ENCODE peak calls at places on chromosome 11, in six cellular contexts. F, N, R, Q, A and U are unnamed samples.
A peak's percentile ranks its signal among the peaks of the same experiment; 100 is the strongest.

GRCh38 chr11:18720086-18720810 is 5.7 kb downstream of the IGSF22 start:
- DNase-seq in F (no peak), N (peak; percentile 25), R (no peak), Q (no peak), A (no peak), U (no peak)

GRCh38 chr11:47394322-47395224 is 13.8 kb upstream of the SLC39A13 start:
- DNase-seq in F (no peak), N (peak; percentile 20), R (no peak), Q (peak; percentile 64), A (no peak), U (peak; percentile 38)

GRCh38 chr11:28123151-28123571 is 15.0 kb downstream of the METTL15 start:
- DNase-seq in F (no peak), N (peak; percentile 82), R (no peak), Q (no peak), A (no peak), U (peak; percentile 10)

GRCh38 chr11:134652586-134653255 is 240.7 kb upstream of the B3GAT1 start:
- DNase-seq in F (no peak), N (no peak), R (no peak), Q (no peak), A (no peak), U (no peak)

GRCh38 chr11:61331636-61332035 is 1.3 kb downstream of the DDB1 start:
- DNase-seq in F (no peak), N (no peak), R (no peak), Q (no peak), A (no peak), U (no peak)

GRCh38 chr11:123519055-123519796 is 89.2 kb downstream of the GRAMD1B start:
- DNase-seq in F (no peak), N (peak; percentile 27), R (no peak), Q (no peak), A (no peak), U (no peak)

GRCh38 chr11:20632169-20632532 is 32.7 kb downstream of the SLC6A5 start:
- DNase-seq in F (no peak), N (no peak), R (no peak), Q (no peak), A (no peak), U (no peak)

GRCh38 chr11:74434528-74434927 is 32.8 kb downstream of the KCNE3 start:
- DNase-seq in F (no peak), N (peak; percentile 77), R (no peak), Q (no peak), A (no peak), U (no peak)

DNA sequence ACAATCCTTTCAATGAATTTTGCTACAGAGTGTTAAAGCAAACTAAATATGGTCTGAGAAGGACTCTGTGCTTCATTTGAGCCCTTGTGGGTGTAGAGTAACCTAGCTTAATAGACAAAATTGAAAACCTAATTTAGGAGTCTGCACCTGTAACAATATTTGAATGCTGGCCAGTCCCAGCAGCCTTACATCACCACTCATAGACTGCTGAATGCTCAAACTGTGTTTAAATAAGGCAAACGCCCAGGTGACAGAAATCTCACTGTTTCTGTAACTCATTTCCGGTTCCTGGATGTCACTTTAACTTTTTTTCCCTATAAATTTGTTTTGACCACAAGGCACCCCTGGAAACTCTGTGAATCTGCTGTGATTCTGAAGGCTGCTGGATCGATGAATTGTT is 45.5 kb upstream of the GLYATL1B start:
- DNase-seq in F (no peak), N (no peak), R (no peak), Q (no peak), A (no peak), U (no peak)
- TF ChIP-seq BHLHE40 in F (no peak), N (no peak), R (no peak), Q (no peak), A (no peak), U (no peak)

GRCh38 chr11:127564803-127565202 is 564.2 kb upstream of the KIRREL3 start:
- DNase-seq in F (no peak), N (peak; percentile 0), R (no peak), Q (no peak), A (no peak), U (no peak)
- TF ChIP-seq BHLHE40 in F (no peak), N (no peak), R (no peak), Q (no peak), A (no peak), U (no peak)

GRCh38 chr11:59769086-59769485 is 13.9 kb downstream of the STX3 start:
- DNase-seq in F (no peak), N (no peak), R (no peak), Q (no peak), A (no peak), U (no peak)
- TF ChIP-seq BHLHE40 in F (no peak), N (no peak), R (no peak), Q (no peak), A (no peak), U (no peak)

GRCh38 chr11:2442554-2442953 is 1.8 kb downstream of the TRPM5 start:
- DNase-seq in F (no peak), N (no peak), R (no peak), Q (no peak), A (no peak), U (no peak)
- TF ChIP-seq BHLHE40 in F (no peak), N (no peak), R (no peak), Q (no peak), A (no peak), U (no peak)

DNA sequence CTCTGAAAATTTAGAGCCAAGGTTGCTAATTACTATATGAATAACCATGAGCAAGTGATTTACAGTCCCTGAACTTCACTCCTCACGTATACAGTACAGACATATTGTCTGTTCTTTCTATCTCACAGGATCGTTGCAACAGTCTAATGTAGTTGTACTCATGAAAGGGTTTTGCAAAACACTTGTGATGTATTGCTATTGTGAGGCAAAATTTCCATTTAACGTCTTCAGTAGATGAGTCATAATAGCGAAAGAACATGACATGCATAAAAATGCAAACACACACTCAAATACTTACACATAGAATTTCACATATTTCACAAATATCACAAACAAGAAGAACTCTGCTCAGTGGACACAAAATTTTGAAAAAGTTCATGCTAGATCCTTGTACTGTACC is 134.6 kb upstream of the TRPC6 start:
- DNase-seq in F (no peak), N (peak; percentile 89), R (no peak), Q (no peak), A (no peak), U (no peak)
- TF ChIP-seq BHLHE40 in F (no peak), N (no peak), R (no peak), Q (no peak), A (no peak), U (no peak)

GRCh38 chr11:45079943-45080719 is 66.3 kb upstream of the PRDM11 start:
- DNase-seq in F (no peak), N (no peak), R (no peak), Q (no peak), A (no peak), U (no peak)

GRCh38 chr11:45082744-45083543 is 63.5 kb upstream of the PRDM11 start:
- DNase-seq in F (no peak), N (no peak), R (no peak), Q (no peak), A (no peak), U (no peak)

GRCh38 chr11:45086526-45086925 is 59.9 kb upstream of the PRDM11 start:
- DNase-seq in F (no peak), N (no peak), R (no peak), Q (no peak), A (no peak), U (no peak)

GRCh38 chr11:45085657-45086501 is 60.6 kb upstream of the PRDM11 start:
- DNase-seq in F (no peak), N (no peak), R (no peak), Q (no peak), A (no peak), U (no peak)

DNA sequence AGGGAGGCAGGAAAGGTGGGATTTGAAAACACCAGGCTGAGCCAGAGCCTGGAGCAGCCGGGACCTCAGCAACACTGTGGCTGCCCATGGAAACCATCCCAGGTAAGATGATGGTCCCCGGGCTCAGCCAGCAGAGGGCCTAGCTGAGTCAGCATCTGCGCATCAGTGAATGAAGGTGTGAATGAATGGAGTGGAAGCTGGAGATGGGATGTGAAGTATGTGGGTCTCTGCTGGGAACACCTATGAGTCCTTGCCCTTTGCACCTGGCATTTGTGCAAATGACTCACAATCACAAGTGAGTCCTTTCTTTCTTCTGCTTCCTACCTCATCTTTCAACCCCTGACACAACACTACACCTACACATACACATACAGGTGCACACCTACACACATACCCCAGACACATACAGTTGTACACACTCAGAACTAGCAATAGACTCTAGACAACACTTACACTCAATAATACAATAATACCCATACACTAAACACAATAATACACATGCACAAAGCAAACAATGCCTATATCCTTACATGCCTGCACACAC is 62.8 kb upstream of the PRDM11 start:
- DNase-seq in F (peak; percentile 33), N (no peak), R (peak; percentile 51), Q (peak; percentile 33), A (no peak), U (peak; percentile 15)
- TF ChIP-seq BHLHE40 in F (no peak), N (no peak), R (no peak), Q (no peak), A (no peak), U (no peak)

GRCh38 chr11:131354251-131354701 is 16.1 kb upstream of the NTM start:
- DNase-seq in F (no peak), N (no peak), R (no peak), Q (no peak), A (no peak), U (no peak)
- TF ChIP-seq BHLHE40 in F (no peak), N (no peak), R (no peak), Q (no peak), A (no peak), U (no peak)